ENCODE peak calls at places on chromosomes 12 and 14, in five cellular contexts. J, U, M, A and C are unnamed samples.

GRCh38 chr12:99959549-99960170 is 25.1 kb downstream of the ANKS1B start:
- DNase-seq in J (no peak), M (peak), A (no peak), U (no peak), C (no peak)

GRCh38 chr12:131865196-131865875 is 29.1 kb upstream of the ULK1 start:
- DNase-seq in A (no peak), J (no peak), U (no peak), M (peak), C (no peak)

GRCh38 chr12:75706786-75707605 is 195.6 kb upstream of the KRR1 start:
- DNase-seq in J (no peak), A (no peak), U (no peak), M (peak), C (no peak)

GRCh38 chr12:79001404-79001803 is 136.8 kb downstream of the SYT1 start:
- DNase-seq in J (no peak), M (no peak), U (no peak), A (no peak), C (no peak)

GRCh38 chr14:47262801-47263200 is 412.6 kb downstream of the MDGA2 start:
- DNase-seq in J (no peak), A (no peak), M (no peak), U (no peak), C (no peak)

GRCh38 chr12:95408201-95408600 is 65.8 kb upstream of the METAP2 start:
- DNase-seq in U (no peak), J (no peak), A (no peak), M (no peak), C (no peak)

GRCh38 chr12:111532741-111533140 is 66.4 kb downstream of the ATXN2 start:
- DNase-seq in M (no peak), A (no peak), J (no peak), U (no peak), C (no peak)

GRCh38 chr12:62689042-62689839 is 222.6 kb downstream of the MON2 start:
- DNase-seq in J (no peak), U (no peak), A (no peak), M (peak), C (no peak)

GRCh38 chr12:44626883-44627282 is 249.2 kb downstream of the NELL2 start:
- DNase-seq in M (no peak), J (no peak), U (no peak), A (no peak), C (no peak)

GRCh38 chr14:54627718-54628345 is 60.9 kb downstream of the SAMD4A start:
- DNase-seq in A (peak), U (no peak), M (peak), J (no peak), C (no peak)

GRCh38 chr12:29698756-29699155 is 85.0 kb downstream of the TMTC1 start:
- DNase-seq in M (no peak), A (no peak), U (no peak), J (no peak), C (no peak)

GRCh38 chr14:68509188-68509953 is 283.5 kb downstream of the ZFP36L1 start:
- DNase-seq in J (no peak), U (no peak), A (no peak), M (no peak), C (no peak)

GRCh38 chr14:95500772-95501401 is 15.6 kb downstream of the SYNE3 start:
- DNase-seq in M (peak), U (no peak), A (no peak), J (peak), C (no peak)

GRCh38 chr12:51382173-51382572 is 9.0 kb downstream of the GALNT6 start:
- DNase-seq in U (no peak), M (no peak), J (no peak), A (no peak), C (no peak)

GRCh38 chr12:67630373-67631088 is 18.0 kb upstream of the DYRK2 start:
- DNase-seq in A (peak), J (peak), U (no peak), M (no peak), C (peak)

GRCh38 chr12:130761537-130762318 is 45.6 kb upstream of the RIMBP2 start:
- DNase-seq in A (peak), U (peak), J (peak), M (peak), C (no peak)

GRCh38 chr14:90521121-90521929 is 124.5 kb downstream of the CALM1 start:
- DNase-seq in J (no peak), U (no peak), A (no peak), M (no peak), C (peak)

GRCh38 chr14:74347096-74347794 is 1.0 kb upstream of the VRTN start:
- DNase-seq in J (no peak), A (no peak), M (no peak), U (no peak), C (no peak)

GRCh38 chr12:6295187-6295811 is 15.2 kb upstream of the PLEKHG6 start:
- DNase-seq in A (peak), J (peak), U (no peak), M (peak), C (peak)

GRCh38 chr12:124513297-124513867 is 54.0 kb downstream of the NCOR2 start:
- DNase-seq in J (peak), M (no peak), A (no peak), U (no peak), C (no peak)

GRCh38 chr14:104969741-104970230 is 8.4 kb downstream of the AHNAK2 start:
- DNase-seq in J (no peak), U (no peak), M (no peak), A (no peak), C (peak)

GRCh38 chr14:57749267-57749666 is 116.6 kb downstream of the SLC35F4 start:
- DNase-seq in U (no peak), A (no peak), J (no peak), M (peak), C (no peak)

GRCh38 chr12:75579552-75579951 is 68.1 kb upstream of the KRR1 start:
- DNase-seq in A (no peak), M (no peak), J (no peak), U (no peak), C (no peak)

GRCh38 chr12:59839514-59839913 is 243.7 kb downstream of the SLC16A7 start:
- DNase-seq in U (peak), J (no peak), M (peak), A (no peak), C (no peak)